ENCODE peak calls at places on chromosomes 5 and 9, in ten cellular contexts. Z, Q, V, E, S, H, F, A, G and Y are unnamed samples.

GRCh38 chr5:54619732-54620582 is 102.4 kb downstream of the SNX18 start:
- DNase-seq in Z (no peak), Q (no peak), V (no peak), E (no peak), S (no peak), H (no peak), F (no peak), A (no peak), G (no peak), Y (no peak)

GRCh38 chr5:124124711-124125229 is 612.8 kb downstream of the CSNK1G3 start:
- DNase-seq in Z (no peak), Q (no peak), V (no peak), E (no peak), S (no peak), H (no peak), F (no peak), A (no peak), G (no peak), Y (no peak)

GRCh38 chr5:14678773-14679334 is 14.3 kb downstream of the OTULIN start:
- DNase-seq in Z (no peak), Q (no peak), V (no peak), E (no peak), S (no peak), H (no peak), F (no peak), A (no peak), G (no peak), Y (no peak)

GRCh38 chr9:108473209-108474112 is 382.3 kb downstream of the ACTL7B start:
- DNase-seq in Z (peak; percentile 37), Q (no peak), V (no peak), E (no peak), S (no peak), H (peak; percentile 56), F (no peak), A (peak; percentile 41), G (peak; percentile 39), Y (no peak)

GRCh38 chr5:88251048-88251711 is 17.5 kb downstream of the TMEM161B start:
- DNase-seq in Z (no peak), Q (no peak), V (no peak), E (no peak), S (no peak), H (no peak), F (no peak), A (no peak), G (no peak), Y (no peak)

GRCh38 chr9:113184509-113184908 is 33.7 kb downstream of the SLC31A2 start:
- DNase-seq in Z (no peak), Q (no peak), V (no peak), E (no peak), S (no peak), H (no peak), F (no peak), A (no peak), G (peak; percentile 54), Y (no peak)

GRCh38 chr9:35518212-35518917 is 28.5 kb downstream of the RUSC2 start:
- DNase-seq in Z (peak; percentile 61), Q (no peak), V (peak; percentile 88), E (no peak), S (peak; percentile 91), H (no peak), F (no peak), A (no peak), G (peak; percentile 90), Y (no peak)

GRCh38 chr5:88833371-88834107 is 49.4 kb downstream of the MEF2C start:
- DNase-seq in Z (peak; percentile 16), Q (peak; percentile 65), V (no peak), E (no peak), S (peak; percentile 24), H (no peak), F (peak; percentile 62), A (no peak), G (peak; percentile 20), Y (no peak)

GRCh38 chr5:139795074-139796001 is at the start of gene PSD2:
- DNase-seq in Z (no peak), Q (peak; percentile 37), V (peak; percentile 81), E (no peak), S (peak; percentile 83), H (no peak), F (peak; percentile 61), A (no peak), G (no peak), Y (no peak)

GRCh38 chr9:130327070-130327780 is 61.7 kb downstream of the HMCN2 start:
- DNase-seq in Z (no peak), Q (no peak), V (peak; percentile 93), E (no peak), S (peak; percentile 83), H (no peak), F (no peak), A (no peak), G (no peak), Y (no peak)

DNA sequence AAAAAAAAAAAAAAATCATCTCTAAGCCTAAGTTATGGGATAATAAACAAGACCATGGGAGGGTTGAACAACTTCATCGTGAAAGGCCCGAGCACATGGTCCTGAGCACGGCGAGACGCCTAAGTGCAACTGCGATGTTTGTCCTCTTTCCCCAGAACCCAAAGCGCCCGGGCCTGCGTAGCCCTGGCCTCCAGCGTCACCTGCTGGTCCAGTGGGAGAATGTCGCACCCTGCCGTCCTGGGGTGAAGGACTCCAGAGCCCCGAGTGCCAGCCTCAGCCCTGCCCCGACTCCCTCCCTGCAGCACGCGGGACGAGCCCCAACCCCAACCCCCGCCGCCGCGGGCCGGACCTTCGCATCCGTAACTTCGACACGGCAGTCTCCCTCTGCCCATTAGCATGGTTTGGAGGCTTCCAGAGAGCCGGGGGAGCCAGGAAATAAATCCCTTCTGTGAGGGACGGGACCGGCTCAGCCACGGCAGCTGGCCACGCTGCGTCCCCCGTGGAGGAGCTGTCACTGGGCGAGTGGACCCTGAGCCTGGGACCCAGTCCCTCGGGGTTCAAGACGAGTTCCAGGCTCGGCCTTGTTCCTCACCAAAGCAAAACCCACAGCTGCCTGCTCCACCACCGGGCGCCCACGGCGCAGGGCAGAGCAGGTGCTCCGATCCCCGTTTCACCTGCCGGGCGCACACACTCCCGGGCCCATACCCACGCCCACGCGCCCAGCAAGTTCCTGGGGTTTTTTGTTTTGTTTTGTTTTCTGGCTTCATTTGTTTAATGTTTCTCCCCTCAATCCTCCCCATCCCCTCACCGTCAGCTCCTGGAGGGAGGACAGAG is 132.5 kb upstream of the HAND1 start:
- DNase-seq in Z (no peak), Q (peak; percentile 74), V (peak; percentile 97), E (peak; percentile 88), S (peak; percentile 97), H (peak; percentile 67), F (peak; percentile 41), A (peak; percentile 53), G (peak; percentile 52), Y (peak; percentile 81)
- TF ChIP-seq CTCF in Z (peak; percentile 95), Q (peak; percentile 89), V (peak; percentile 98), E (peak; percentile 82), S (peak; percentile 100), H (peak; percentile 78), F (no peak), A (peak; percentile 57), G (peak; percentile 91), Y (peak; percentile 94)

GRCh38 chr9:95810814-95811213 is 64.7 kb upstream of the ERCC6L2 start:
- DNase-seq in Z (no peak), Q (no peak), V (no peak), E (no peak), S (no peak), H (no peak), F (no peak), A (no peak), G (no peak), Y (no peak)

GRCh38 chr9:95808001-95808400 is 67.5 kb upstream of the ERCC6L2 start:
- DNase-seq in Z (no peak), Q (no peak), V (no peak), E (no peak), S (no peak), H (no peak), F (no peak), A (no peak), G (peak; percentile 48), Y (no peak)

GRCh38 chr9:95809686-95810085 is 65.8 kb upstream of the ERCC6L2 start:
- DNase-seq in Z (no peak), Q (no peak), V (no peak), E (no peak), S (no peak), H (no peak), F (no peak), A (no peak), G (peak; percentile 43), Y (no peak)

GRCh38 chr9:95807326-95807947 is 68.1 kb upstream of the ERCC6L2 start:
- DNase-seq in Z (no peak), Q (peak; percentile 39), V (no peak), E (no peak), S (no peak), H (no peak), F (peak; percentile 59), A (peak; percentile 44), G (no peak), Y (no peak)

DNA sequence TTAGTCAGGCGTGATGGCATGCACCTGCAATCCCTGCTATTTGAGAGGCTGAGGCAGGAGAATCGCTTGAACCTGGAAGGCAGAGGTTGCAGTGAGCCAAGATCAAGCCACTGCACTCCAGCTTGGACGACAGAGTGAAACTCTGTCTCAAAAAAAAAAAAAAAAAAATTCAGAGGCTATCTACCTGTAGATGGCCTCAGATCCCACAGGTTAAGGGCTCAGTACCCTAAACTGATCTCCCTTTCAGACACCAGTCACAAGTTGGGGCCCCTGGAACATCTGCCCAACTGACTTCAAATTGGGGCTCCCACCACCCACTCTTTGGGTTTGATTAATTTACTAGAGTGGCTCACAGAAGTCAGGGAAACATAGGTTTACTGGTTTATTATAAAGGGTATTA is 65.4 kb upstream of the ERCC6L2 start:
- DNase-seq in Z (no peak), Q (no peak), V (no peak), E (no peak), S (no peak), H (no peak), F (no peak), A (no peak), G (no peak), Y (no peak)
- TF ChIP-seq CTCF in Z (no peak), Q (no peak), V (peak; percentile 10), E (no peak), S (peak; percentile 38), H (no peak), F (no peak), A (no peak), G (no peak), Y (no peak)

GRCh38 chr5:113084402-113085083 is 107.9 kb downstream of the DCP2 start:
- DNase-seq in Z (no peak), Q (no peak), V (no peak), E (no peak), S (no peak), H (no peak), F (no peak), A (no peak), G (no peak), Y (no peak)
- TF ChIP-seq CTCF in Z (no peak), Q (no peak), V (no peak), E (no peak), S (peak; percentile 19), H (no peak), F (no peak), A (no peak), G (no peak), Y (peak; percentile 23)

DNA sequence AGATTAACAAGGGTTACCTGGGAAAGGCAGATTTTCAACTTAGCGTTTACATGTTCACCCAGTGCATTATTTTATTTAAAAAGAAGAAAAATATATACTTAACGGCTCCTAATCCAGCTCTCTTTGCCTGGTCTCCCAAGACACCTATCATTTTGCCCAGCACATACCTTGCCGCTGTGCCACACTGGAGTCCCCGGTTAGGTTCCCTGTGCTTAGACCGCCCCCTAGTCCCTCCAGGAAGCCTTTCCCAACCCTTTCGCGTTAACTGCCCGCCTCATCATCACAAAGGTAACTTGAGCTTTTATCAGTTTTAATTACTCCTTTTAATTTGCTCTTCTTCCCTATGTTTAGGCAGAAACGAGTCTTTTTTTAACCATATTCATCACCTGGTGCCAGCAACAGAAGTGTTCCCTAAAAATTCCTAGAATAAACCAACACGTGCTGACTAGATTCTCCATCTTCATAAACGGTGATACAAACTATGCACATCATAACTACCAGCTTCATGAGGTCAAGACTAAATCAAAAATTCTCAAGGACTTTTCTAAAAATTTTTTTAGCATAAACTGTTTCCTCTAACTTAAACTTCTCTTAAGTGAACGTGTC is 19.7 kb downstream of the DNAJA1 start:
- DNase-seq in Z (no peak), Q (peak; percentile 53), V (peak; percentile 84), E (no peak), S (peak; percentile 81), H (peak; percentile 67), F (no peak), A (no peak), G (no peak), Y (no peak)
- TF ChIP-seq CTCF in Z (no peak), Q (peak; percentile 21), V (peak; percentile 64), E (no peak), S (peak; percentile 75), H (no peak), F (no peak), A (no peak), G (peak; percentile 20), Y (no peak)